ENCODE peak calls at places on chromosomes 3 and 15, in nine cellular contexts. B is AG04450, F is endothelial cell, T is stomach, Q is dorsolateral prefrontal cortex, E is activated B cell treated with CpG ODN at 0.5 μM for 24 hours, R is GM10248, W is GM12865, N is spleen. K is an unnamed sample.
A peak's percentile ranks its signal among the peaks of the same experiment; 100 is the strongest.

GRCh38 chr3:195030791-195031321 is 240.1 kb downstream of the XXYLT1 start:
- DNase-seq in B (no peak), F (no peak), T (no peak), Q (no peak), E (no peak), R (no peak), W (no peak), N (no peak), K (no peak)

GRCh38 chr3:77381426-77381825 is 341.5 kb downstream of the ROBO2 start:
- DNase-seq in B (no peak), F (no peak), T (no peak), Q (no peak), E (no peak), R (no peak), W (no peak), N (no peak), K (no peak)

GRCh38 chr15:22952826-22953579 is 27.2 kb downstream of the CYFIP1 start:
- DNase-seq in B (no peak), F (no peak), T (no peak), Q (peak; percentile 48), E (no peak), R (no peak), W (no peak), N (peak; percentile 59), K (no peak)

GRCh38 chr3:59660376-59660775 is 610.6 kb upstream of the CFAP20DC start:
- DNase-seq in B (no peak), F (no peak), T (peak; percentile 28), Q (no peak), E (no peak), R (no peak), W (no peak), N (no peak), K (no peak)

GRCh38 chr15:39466428-39466827 is 114.5 kb upstream of the THBS1 start:
- DNase-seq in B (no peak), F (no peak), T (peak; percentile 34), Q (no peak), E (no peak), R (no peak), W (no peak), N (peak; percentile 71), K (no peak)

GRCh38 chr3:4584537-4585249 is 91.5 kb downstream of the ITPR1 start:
- DNase-seq in B (no peak), F (no peak), T (no peak), Q (no peak), E (no peak), R (peak; percentile 42), W (peak; percentile 35), N (no peak), K (no peak)

GRCh38 chr3:59235221-59236012 is 185.6 kb upstream of the CFAP20DC start:
- DNase-seq in B (no peak), F (no peak), T (no peak), Q (no peak), E (no peak), R (peak; percentile 41), W (peak; percentile 65), N (no peak), K (no peak)

GRCh38 chr3:87354399-87354798 is 78.0 kb upstream of the POU1F1 start:
- DNase-seq in B (no peak), F (no peak), T (no peak), Q (no peak), E (no peak), R (no peak), W (no peak), N (no peak), K (no peak)

GRCh38 chr15:100566850-100567249 is 35.1 kb downstream of the LINS1 start:
- DNase-seq in B (no peak), F (no peak), T (no peak), Q (no peak), E (no peak), R (no peak), W (no peak), N (no peak), K (no peak)

GRCh38 chr15:100570282-100570681 is 31.7 kb downstream of the LINS1 start:
- DNase-seq in B (no peak), F (no peak), T (no peak), Q (no peak), E (no peak), R (no peak), W (no peak), N (no peak), K (no peak)

GRCh38 chr15:100570735-100571363 is 31.1 kb downstream of the LINS1 start:
- DNase-seq in B (no peak), F (no peak), T (no peak), Q (no peak), E (no peak), R (no peak), W (peak; percentile 77), N (no peak), K (no peak)

GRCh38 chr15:100569406-100569805 is 32.6 kb downstream of the LINS1 start:
- DNase-seq in B (peak; percentile 13), F (no peak), T (no peak), Q (no peak), E (no peak), R (no peak), W (no peak), N (no peak), K (no peak)

GRCh38 chr15:100565591-100565990 is 36.4 kb downstream of the LINS1 start:
- DNase-seq in B (no peak), F (no peak), T (no peak), Q (no peak), E (no peak), R (no peak), W (no peak), N (no peak), K (no peak)
- TF ChIP-seq CTCF in B (no peak), F (no peak), T (no peak), Q (no peak), E (no peak), R (no peak), W (no peak), N (no peak), K (no peak)

DNA sequence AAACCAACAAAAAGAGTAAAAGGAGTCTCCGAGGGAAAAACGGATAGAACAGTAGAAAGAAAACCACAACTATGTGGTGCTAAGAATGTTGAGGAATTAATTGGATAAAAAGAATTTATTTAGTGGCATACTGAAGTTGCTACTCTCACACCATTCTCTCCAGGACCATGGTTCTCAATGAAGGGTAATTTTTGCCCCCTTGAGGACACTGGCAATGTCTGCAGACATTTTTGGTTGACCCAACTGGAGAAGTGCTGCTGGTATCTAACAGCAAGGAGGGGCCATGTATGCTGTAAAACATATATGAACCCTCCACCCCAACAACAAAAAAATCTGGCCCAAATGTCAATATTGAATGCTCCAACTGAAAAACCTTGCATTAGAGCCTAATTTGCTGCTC is 85.9 kb upstream of the CSPG5 start:
- DNase-seq in B (no peak), F (no peak), T (no peak), Q (no peak), E (no peak), R (no peak), W (peak; percentile 28), N (no peak), K (no peak)
- TF ChIP-seq CTCF in B (peak; percentile 26), F (no peak), T (no peak), Q (peak; percentile 47), E (no peak), R (peak; percentile 11), W (peak; percentile 15), N (no peak), K (no peak)

GRCh38 chr15:31974855-31975421 is 55.4 kb upstream of the CHRNA7 start:
- DNase-seq in B (no peak), F (peak; percentile 73), T (no peak), Q (peak; percentile 59), E (no peak), R (peak; percentile 53), W (peak; percentile 34), N (no peak), K (peak; percentile 56)

GRCh38 chr15:31977138-31977537 is 53.2 kb upstream of the CHRNA7 start:
- DNase-seq in B (no peak), F (no peak), T (no peak), Q (no peak), E (no peak), R (no peak), W (no peak), N (no peak), K (no peak)

GRCh38 chr15:31977812-31978662 is 52.3 kb upstream of the CHRNA7 start:
- DNase-seq in B (no peak), F (peak; percentile 86), T (peak; percentile 73), Q (peak; percentile 60), E (no peak), R (peak; percentile 67), W (peak; percentile 57), N (peak; percentile 85), K (peak; percentile 85)

GRCh38 chr15:31974154-31974794 is 56.0 kb upstream of the CHRNA7 start:
- DNase-seq in B (no peak), F (no peak), T (no peak), Q (no peak), E (no peak), R (no peak), W (no peak), N (no peak), K (no peak)

DNA sequence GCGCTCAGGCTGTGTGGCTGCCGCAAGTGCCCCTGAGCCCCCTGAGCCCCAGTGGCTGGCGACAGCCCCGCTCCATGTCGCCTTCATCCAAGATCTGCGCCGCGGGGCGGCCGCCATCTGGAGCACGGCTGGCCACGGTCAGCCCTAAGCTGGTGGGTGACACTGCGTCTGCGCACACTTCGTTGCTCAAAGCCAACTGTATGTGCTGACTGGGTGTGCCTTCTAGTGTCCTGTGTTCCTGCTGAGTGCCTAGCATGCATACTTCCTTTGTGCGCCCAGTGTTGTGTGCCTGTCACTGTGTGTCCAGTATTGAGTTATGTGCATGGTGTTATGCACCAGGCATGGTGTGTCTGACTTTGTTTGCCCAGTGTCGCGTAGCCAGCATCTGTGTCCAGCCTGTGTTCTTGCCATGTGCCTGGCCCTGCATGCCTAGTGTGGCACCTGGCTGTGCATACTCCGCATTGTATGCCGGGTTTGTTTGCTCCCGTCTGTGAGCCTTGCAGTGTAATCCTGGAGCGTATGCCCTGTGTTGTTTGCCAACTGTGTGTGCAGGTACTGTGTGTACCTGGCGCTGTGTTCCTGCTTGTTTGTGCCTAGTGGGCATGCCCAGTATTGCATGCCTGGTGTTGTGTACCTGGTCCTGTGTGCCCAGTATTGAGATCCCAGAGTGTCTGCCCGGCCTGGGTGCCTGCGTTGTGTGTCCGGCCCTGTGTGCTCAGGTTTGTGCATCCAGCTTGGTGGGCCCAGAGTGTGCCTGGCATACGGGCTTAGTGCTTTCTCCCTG is 54.7 kb upstream of the CHRNA7 start:
- DNase-seq in B (no peak), F (no peak), T (no peak), Q (peak; percentile 50), E (no peak), R (no peak), W (no peak), N (no peak), K (no peak)
- TF ChIP-seq CTCF in B (no peak), F (no peak), T (no peak), Q (no peak), E (no peak), R (no peak), W (no peak), N (no peak), K (no peak)

GRCh38 chr15:94277485-94277884 is 46.1 kb downstream of the MCTP2 start:
- DNase-seq in B (no peak), F (no peak), T (no peak), Q (no peak), E (no peak), R (no peak), W (no peak), N (no peak), K (no peak)

GRCh38 chr15:94270570-94270969 is 39.2 kb downstream of the MCTP2 start:
- DNase-seq in B (no peak), F (no peak), T (no peak), Q (no peak), E (no peak), R (no peak), W (no peak), N (no peak), K (no peak)

GRCh38 chr15:94269954-94270353 is 38.6 kb downstream of the MCTP2 start:
- DNase-seq in B (no peak), F (no peak), T (no peak), Q (no peak), E (no peak), R (no peak), W (no peak), N (no peak), K (no peak)

GRCh38 chr15:94272251-94272898 is 41.0 kb downstream of the MCTP2 start:
- DNase-seq in B (no peak), F (no peak), T (no peak), Q (no peak), E (no peak), R (peak; percentile 22), W (no peak), N (no peak), K (no peak)

DNA sequence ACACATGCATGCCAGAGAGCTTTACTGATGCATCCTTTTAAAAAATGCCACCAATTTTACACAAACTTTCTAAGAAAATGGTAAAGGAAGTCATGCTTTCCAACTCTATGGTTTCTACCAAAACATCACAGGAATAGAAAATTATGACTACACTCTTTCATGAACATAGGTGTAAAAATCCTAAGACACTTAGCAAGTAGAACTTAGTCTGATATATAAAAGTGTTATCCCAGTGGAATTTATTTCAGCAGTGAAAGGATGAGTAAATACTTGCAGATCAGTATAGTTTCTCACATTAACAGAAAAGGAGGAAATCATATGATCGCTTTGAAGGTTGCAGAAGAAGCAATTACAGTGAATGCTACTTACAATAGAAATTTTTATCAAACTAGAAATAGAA is 43.4 kb downstream of the MCTP2 start:
- DNase-seq in B (no peak), F (no peak), T (no peak), Q (no peak), E (no peak), R (no peak), W (no peak), N (no peak), K (no peak)
- TF ChIP-seq CTCF in B (no peak), F (no peak), T (no peak), Q (no peak), E (no peak), R (no peak), W (no peak), N (no peak), K (no peak)